ENCODE peak calls at places on chromosomes 4 and X, in seven cellular contexts. G, B, R, S, V, Y and T are unnamed samples.

GRCh38 chr4:138650917-138651564 is 364.5 kb upstream of the NOCT start:
- DNase-seq in Y (no peak), B (no peak), V (no peak), S (no peak), R (peak; percentile 97), G (peak; percentile 89), T (no peak)

GRCh38 chr4:26787461-26788340 is 72.9 kb upstream of the STIM2 start:
- DNase-seq in B (no peak), R (no peak), V (no peak), Y (peak; percentile 85), S (peak; percentile 40), G (peak; percentile 76), T (no peak)

GRCh38 chrX:110759785-110760184 is 35.8 kb downstream of the CHRDL1 start:
- DNase-seq in B (no peak), Y (no peak), R (peak; percentile 80), V (no peak), G (peak; percentile 58), S (no peak), T (no peak)

GRCh38 chr4:172352351-172352750 is 539.1 kb downstream of the GALNTL6 start:
- DNase-seq in V (no peak), R (no peak), Y (no peak), G (no peak), B (no peak), S (no peak), T (no peak)

GRCh38 chrX:71253253-71254091 is 468 bp downstream of the ZMYM3 start:
- DNase-seq in Y (peak; percentile 50), G (peak; percentile 13), S (no peak), R (no peak), B (peak; percentile 11), V (no peak), T (peak; percentile 23)

GRCh38 chr4:42280327-42281095 is 116.8 kb upstream of the SHISA3 start:
- DNase-seq in Y (peak; percentile 3), R (no peak), V (no peak), S (no peak), G (peak; percentile 21), B (no peak), T (no peak)

GRCh38 chrX:53438832-53439230 is 4.7 kb upstream of the HSD17B10 start:
- DNase-seq in S (no peak), V (no peak), Y (no peak), B (no peak), R (no peak), G (no peak), T (no peak)

GRCh38 chrX:121307441-121307840 is 260.0 kb downstream of the GLUD2 start:
- DNase-seq in B (no peak), V (no peak), G (no peak), S (no peak), Y (no peak), R (no peak), T (no peak)

GRCh38 chr4:72997409-72997808 is 72.1 kb downstream of the COX18 start:
- DNase-seq in R (no peak), S (no peak), G (peak; percentile 11), B (no peak), Y (no peak), V (no peak), T (no peak)

GRCh38 chr4:122525865-122526264 is 69.3 kb upstream of the IL2 start:
- DNase-seq in V (no peak), G (no peak), R (no peak), Y (no peak), B (no peak), S (no peak), T (no peak)

GRCh38 chr4:53510981-53511380 is 80.3 kb downstream of the LNX1 start:
- DNase-seq in S (no peak), G (peak; percentile 6), V (no peak), B (no peak), R (no peak), Y (no peak), T (no peak)

GRCh38 chr4:101393256-101393655 is 45.9 kb upstream of the PPP3CA start:
- DNase-seq in V (no peak), S (no peak), Y (no peak), R (peak; percentile 9), G (peak; percentile 65), B (no peak), T (no peak)

GRCh38 chr4:20391912-20392311 is 140.2 kb downstream of the SLIT2 start:
- DNase-seq in S (no peak), V (no peak), R (no peak), Y (no peak), G (no peak), B (no peak), T (no peak)

GRCh38 chr4:992297-993110 is 700 bp downstream of the SLC26A1 start:
- DNase-seq in S (no peak), G (peak; percentile 30), Y (no peak), B (no peak), V (peak; percentile 96), R (no peak), T (no peak)

GRCh38 chrX:106905064-106905708 is 2.0 kb upstream of the RIPPLY1 start:
- DNase-seq in V (no peak), G (no peak), R (no peak), S (no peak), B (no peak), Y (no peak), T (no peak)

GRCh38 chr4:81032174-81032551 is 1.7 kb downstream of the BMP3 start:
- DNase-seq in B (no peak), R (no peak), G (no peak), S (no peak), V (no peak), Y (no peak), T (no peak)

GRCh38 chr4:40531636-40532023 is 98.0 kb downstream of the RBM47 start:
- DNase-seq in V (no peak), S (no peak), Y (no peak), B (no peak), G (no peak), R (no peak), T (no peak)

GRCh38 chrX:31445542-31445941 is 373.7 kb upstream of the FTHL17 start:
- DNase-seq in S (no peak), V (no peak), B (no peak), R (no peak), Y (no peak), G (no peak), T (no peak)

GRCh38 chrX:10199212-10199611 is 42.4 kb downstream of the CLCN4 start:
- DNase-seq in Y (no peak), R (no peak), V (no peak), B (no peak), S (peak; percentile 21), G (peak; percentile 67), T (peak; percentile 18)

GRCh38 chrX:12567857-12568256 is 223.4 kb upstream of the PRPS2 start:
- DNase-seq in Y (no peak), R (no peak), G (peak; percentile 13), S (no peak), V (no peak), B (no peak), T (no peak)

GRCh38 chrX:38514014-38514854 is 47.1 kb upstream of the TSPAN7 start:
- DNase-seq in Y (no peak), V (no peak), R (no peak), G (no peak), B (no peak), S (no peak), T (no peak)

GRCh38 chrX:20653070-20653469 is 386.4 kb upstream of the RPS6KA3 start:
- DNase-seq in G (no peak), R (no peak), V (no peak), S (no peak), Y (no peak), B (no peak), T (no peak)

GRCh38 chrX:124289443-124289842 is 43.0 kb upstream of the TEX13D start:
- DNase-seq in S (no peak), R (no peak), V (no peak), G (no peak), Y (peak; percentile 30), B (no peak), T (no peak)

GRCh38 chrX:130083656-130084382 is 26.5 kb downstream of the ELF4 start:
- DNase-seq in Y (no peak), S (no peak), V (no peak), B (no peak), R (no peak), G (no peak), T (no peak)

GRCh38 chr4:6606465-6607235 is 31.7 kb downstream of the MAN2B2 start:
- DNase-seq in V (no peak), Y (no peak), R (no peak), S (no peak), G (no peak), B (no peak), T (no peak)

GRCh38 chr4:116860891-116861290 is 224.5 kb downstream of the TRAM1L1 start:
- DNase-seq in B (no peak), Y (no peak), G (no peak), V (no peak), S (no peak), R (no peak), T (no peak)

GRCh38 chrX:154712781-154713391 is 38.0 kb downstream of the GAB3 start:
- DNase-seq in S (peak; percentile 37), R (no peak), Y (no peak), V (no peak), G (peak; percentile 73), B (no peak), T (no peak)

GRCh38 chrX:15598031-15598430 is 2.7 kb downstream of the ACE2 start:
- DNase-seq in R (no peak), V (no peak), B (no peak), G (no peak), Y (no peak), S (no peak), T (no peak)

GRCh38 chr4:76053730-76054129 is 17.9 kb upstream of the CXCL11 start:
- DNase-seq in B (no peak), S (no peak), G (no peak), R (no peak), V (no peak), Y (no peak), T (no peak)

GRCh38 chr4:186979966-186980745 is 256.5 kb upstream of the FAT1 start:
- DNase-seq in V (no peak), S (no peak), G (peak; percentile 66), B (no peak), Y (no peak), R (no peak), T (no peak)